ENCODE peak calls at places on chromosomes 16 and 17, in six cellular contexts. F, A, I, J, R and D are unnamed samples.

GRCh38 chr17:44209786-44210341 is 9.6 kb downstream of the UBTF start:
- DNase-seq in J (no peak), I (no peak), A (no peak), F (no peak), R (no peak), D (no peak)

GRCh38 chr16:49556252-49557069 is 182.9 kb downstream of the C16orf78 start:
- DNase-seq in A (no peak), I (peak), F (no peak), R (peak), J (peak), D (no peak)

GRCh38 chr17:44284024-44284400 is 16.1 kb upstream of the SLC4A1 start:
- DNase-seq in A (no peak), R (no peak), J (no peak), I (no peak), F (no peak), D (no peak)

GRCh38 chr17:39623356-39623950 is 3.3 kb upstream of the PPP1R1B start:
- DNase-seq in F (peak), I (no peak), J (peak), R (peak), A (peak), D (peak)

GRCh38 chr17:57326764-57327163 is 70.4 kb downstream of the MSI2 start:
- DNase-seq in F (no peak), I (no peak), R (no peak), J (no peak), A (no peak), D (no peak)

GRCh38 chr17:1007310-1008007 is 10.5 kb downstream of the TIMM22 start:
- DNase-seq in I (no peak), A (no peak), F (no peak), R (no peak), J (no peak), D (no peak)

GRCh38 chr17:17416007-17416399 is 60.8 kb upstream of the MED9 start:
- DNase-seq in F (no peak), R (peak), I (peak), A (no peak), J (peak), D (no peak)

GRCh38 chr16:87918866-87919680 is 17.3 kb downstream of the CA5A start:
- DNase-seq in A (no peak), R (no peak), F (no peak), I (no peak), J (no peak), D (peak)

GRCh38 chr17:70610161-70610560 is 440.8 kb downstream of the KCNJ2 start:
- DNase-seq in R (no peak), A (no peak), F (no peak), I (no peak), J (no peak), D (no peak)

GRCh38 chr16:87965417-87965816 is 14.2 kb downstream of the BANP start:
- DNase-seq in J (no peak), R (no peak), I (no peak), A (no peak), F (no peak), D (no peak)

GRCh38 chr16:23148166-23148512 is 1.1 kb downstream of the USP31 start:
- DNase-seq in J (no peak), R (no peak), I (no peak), F (no peak), A (no peak), D (no peak)

GRCh38 chr16:86789621-86790051 is 211.3 kb downstream of the FOXL1 start:
- DNase-seq in J (no peak), I (no peak), A (no peak), F (no peak), R (no peak), D (no peak)

GRCh38 chr16:12406840-12407690 is 396.6 kb downstream of the CPPED1 start:
- DNase-seq in R (no peak), F (no peak), J (no peak), A (no peak), I (no peak), D (no peak)

GRCh38 chr17:79482719-79483118 is 128.1 kb downstream of the RBFOX3 start:
- DNase-seq in I (no peak), J (no peak), F (no peak), R (peak), A (no peak), D (no peak)

GRCh38 chr16:81775570-81775969 is 3.5 kb upstream of the PLCG2 start:
- DNase-seq in F (no peak), I (no peak), J (no peak), A (no peak), R (no peak), D (no peak)

GRCh38 chr17:63382136-63382535 is 64.0 kb downstream of the CYB561 start:
- DNase-seq in F (no peak), R (no peak), A (no peak), I (no peak), J (no peak), D (no peak)

GRCh38 chr17:2421315-2422147 is 20.7 kb upstream of the MNT start:
- DNase-seq in F (no peak), R (peak), J (no peak), A (no peak), I (no peak), D (no peak)
- TF ChIP-seq CTCF in F (no peak), R (no peak), J (no peak), A (no peak), I (no peak), D (no peak)

GRCh38 chr17:53127331-53127730 is 695.4 kb upstream of the KIF2B start:
- DNase-seq in J (no peak), I (no peak), F (no peak), R (no peak), A (no peak), D (no peak)
- TF ChIP-seq CTCF in J (no peak), I (no peak), F (no peak), R (no peak), A (no peak), D (no peak)

GRCh38 chr16:70331091-70331490 is 15.6 kb upstream of the DDX19A start:
- DNase-seq in I (no peak), F (no peak), R (no peak), J (no peak), A (no peak), D (no peak)

GRCh38 chr16:70331588-70332358 is 14.9 kb upstream of the DDX19A start:
- DNase-seq in I (no peak), F (no peak), A (no peak), R (peak), J (no peak), D (no peak)
- TF ChIP-seq CTCF in I (peak), F (peak), A (peak), R (no peak), J (peak), D (no peak)

DNA sequence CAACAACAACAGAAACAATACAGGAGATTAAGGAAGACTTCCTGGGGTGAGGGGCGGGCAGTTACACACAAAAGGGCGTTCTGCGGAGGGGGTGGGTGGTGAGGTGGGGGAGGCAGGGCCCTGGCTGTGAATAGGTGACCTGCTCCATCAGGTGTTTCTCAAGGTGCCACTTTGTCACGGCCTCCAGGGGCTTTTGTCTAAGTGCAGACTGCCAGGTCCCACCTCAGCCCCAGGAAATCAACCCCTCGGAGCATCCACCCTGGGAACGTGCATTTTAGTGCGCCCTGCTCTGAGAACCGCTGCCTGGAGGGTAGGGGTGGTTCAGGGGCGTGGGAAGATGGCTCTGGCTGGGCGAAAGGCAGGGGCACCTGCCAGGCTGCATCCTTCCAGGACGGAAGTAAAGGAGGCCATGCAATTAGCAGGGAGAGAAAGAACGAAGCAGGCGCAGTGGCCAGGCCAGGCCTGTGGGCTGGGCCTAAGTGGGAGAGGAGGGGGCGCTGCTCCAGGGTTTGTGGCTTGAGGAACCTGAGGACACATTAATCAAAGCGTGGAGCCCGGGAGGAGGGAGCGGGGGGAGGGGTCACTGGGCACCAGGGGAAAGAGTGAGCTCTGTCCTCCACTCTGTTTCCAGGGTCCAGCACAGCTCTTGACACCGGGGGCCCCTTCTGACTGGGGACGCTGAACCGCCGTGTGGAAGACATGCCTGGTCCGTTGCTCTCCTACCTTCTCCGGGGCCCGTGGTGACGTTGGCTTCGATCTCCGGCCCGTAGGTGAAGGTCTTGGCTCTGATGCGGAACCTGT is 49.4 kb upstream of the CDC42EP4 start:
- DNase-seq in A (no peak), R (peak), J (no peak), F (no peak), I (no peak), D (no peak)
- TF ChIP-seq CTCF in A (no peak), R (no peak), J (no peak), F (no peak), I (no peak), D (no peak)

GRCh38 chr17:58513391-58513912 is 986 bp downstream of the MTMR4 start:
- DNase-seq in R (no peak), A (no peak), F (no peak), I (no peak), J (no peak), D (no peak)
- TF ChIP-seq CTCF in R (no peak), A (no peak), F (no peak), I (no peak), J (no peak), D (no peak)

GRCh38 chr16:2785101-2785991 is 2.0 kb downstream of the PRSS33 start:
- DNase-seq in F (peak), I (no peak), A (no peak), R (peak), J (no peak), D (no peak)
- TF ChIP-seq CTCF in F (no peak), I (peak), A (no peak), R (no peak), J (peak), D (no peak)

DNA sequence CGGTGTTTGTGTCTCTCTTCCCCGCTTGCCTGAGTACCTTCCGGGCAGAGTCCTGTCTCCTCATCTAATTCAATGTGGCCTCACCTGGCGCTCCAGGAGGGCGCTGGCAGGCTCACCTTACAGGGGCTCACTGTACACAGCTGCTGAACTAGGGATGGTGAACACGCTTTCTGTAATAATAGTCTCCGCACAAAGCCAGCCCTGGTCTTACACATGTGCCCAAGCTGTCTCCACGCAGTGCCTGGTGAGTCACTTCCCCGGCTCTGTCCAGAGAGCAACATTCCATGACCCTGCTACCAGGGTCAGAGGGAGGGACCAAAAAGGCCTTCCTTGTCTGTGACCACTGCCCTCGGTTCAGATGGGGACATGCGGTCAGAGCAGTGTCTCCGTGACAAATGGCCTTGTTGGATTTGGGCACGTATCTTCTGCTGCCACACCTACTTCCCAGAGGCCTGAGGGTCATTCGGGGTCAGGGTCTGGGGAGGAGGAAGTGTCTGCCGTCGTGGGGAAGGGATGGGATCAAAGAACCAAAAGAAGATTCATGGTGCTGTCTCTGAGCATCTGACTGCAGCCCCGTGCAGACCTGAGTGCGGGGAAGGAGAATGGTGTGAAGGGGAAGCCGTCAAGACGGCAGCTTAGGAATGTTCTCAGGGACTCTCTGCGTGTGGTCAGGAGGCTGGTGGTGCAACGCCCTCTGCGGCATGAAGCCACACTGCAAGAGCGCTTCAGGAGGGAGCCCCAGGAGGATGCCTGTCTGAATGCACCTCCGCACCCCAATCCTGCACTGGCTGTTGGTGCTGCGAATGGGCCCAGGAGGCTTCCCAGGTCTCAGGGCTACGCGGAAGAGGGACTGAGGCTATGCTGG is 68.8 kb downstream of the IL21R start:
- DNase-seq in R (no peak), A (no peak), I (no peak), J (no peak), F (no peak), D (peak)
- TF ChIP-seq CTCF in R (no peak), A (no peak), I (no peak), J (no peak), F (no peak), D (no peak)

GRCh38 chr17:58338454-58338841 is 9.9 kb upstream of the TSPOAP1 start:
- DNase-seq in I (no peak), A (no peak), R (no peak), F (no peak), J (no peak), D (no peak)
- TF ChIP-seq CTCF in I (no peak), A (no peak), R (no peak), F (no peak), J (no peak), D (no peak)

GRCh38 chr17:2964028-2964356 is 99.4 kb downstream of the OR1D5 start:
- DNase-seq in R (no peak), I (no peak), A (no peak), F (no peak), J (no peak), D (no peak)

GRCh38 chr17:2964831-2965230 is 98.6 kb downstream of the OR1D5 start:
- DNase-seq in J (no peak), I (no peak), A (no peak), F (no peak), R (no peak), D (no peak)

GRCh38 chr17:2964370-2964769 is 99.0 kb downstream of the OR1D5 start:
- DNase-seq in A (no peak), R (no peak), I (no peak), J (no peak), F (no peak), D (no peak)

GRCh38 chr17:2965621-2966275 is 97.7 kb downstream of the OR1D5 start:
- DNase-seq in R (no peak), F (peak), I (peak), A (peak), J (peak), D (no peak)

DNA sequence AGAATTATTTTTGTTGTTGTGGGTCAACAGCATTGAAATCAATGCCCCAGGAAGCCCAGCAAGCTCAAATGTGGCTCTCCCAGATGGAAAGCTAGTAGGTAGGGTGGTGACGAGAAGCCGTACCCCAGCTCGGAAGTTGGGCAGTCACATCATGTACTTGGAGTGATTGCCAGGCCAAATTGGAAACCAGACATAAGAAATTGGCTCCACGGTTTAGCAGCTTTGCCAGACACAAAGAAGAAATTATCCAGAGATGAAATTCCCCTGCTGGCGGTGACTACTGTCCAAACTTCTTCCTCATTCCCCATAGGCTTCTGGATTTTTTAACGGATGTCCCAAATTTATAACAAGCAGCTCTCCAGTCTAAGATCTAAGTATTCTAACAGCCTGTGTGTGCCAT is 95.9 kb downstream of the OR1D5 start:
- DNase-seq in J (no peak), F (no peak), R (no peak), A (no peak), I (no peak), D (no peak)
- TF ChIP-seq CTCF in J (no peak), F (no peak), R (no peak), A (no peak), I (no peak), D (no peak)